ENCODE peak calls at places on chromosome X, in seven cellular contexts. One of them, this sample, is unnamed.
A peak's percentile ranks its signal among the peaks of the same experiment; 100 is the strongest.

GRCh38 chrX:50762578-50762977 is 51.4 kb downstream of the SHROOM4 start:
- DNase-seq in lower lobe of right lung: no peak
- DNase-seq in ovary: no peak
- DNase-seq in AG10803: no peak
- DNase-seq in CD8-positive, alpha-beta T cell: no peak
- DNase-seq in IMR-90: no peak
- DNase-seq in colonic mucosa: no peak
- DNase-seq in this sample: no peak

GRCh38 chrX:45758319-45758718 is 557.6 kb upstream of the DIPK2B start:
- DNase-seq in colonic mucosa: no peak
- DNase-seq in IMR-90: peak; percentile 93
- DNase-seq in ovary: no peak
- DNase-seq in AG10803: peak; percentile 91
- DNase-seq in lower lobe of right lung: no peak
- DNase-seq in CD8-positive, alpha-beta T cell: no peak
- DNase-seq in this sample: peak; percentile 84

GRCh38 chrX:134868766-134869495 is 121.9 kb upstream of the SMIM10 start:
- DNase-seq in AG10803: peak; percentile 65
- DNase-seq in IMR-90: peak; percentile 96
- DNase-seq in ovary: no peak
- DNase-seq in colonic mucosa: no peak
- DNase-seq in CD8-positive, alpha-beta T cell: no peak
- DNase-seq in lower lobe of right lung: no peak
- DNase-seq in this sample: peak; percentile 41

GRCh38 chrX:21963736-21964135 is 23.2 kb downstream of the SMS start:
- DNase-seq in lower lobe of right lung: no peak
- DNase-seq in colonic mucosa: no peak
- DNase-seq in ovary: peak; percentile 38
- DNase-seq in IMR-90: peak; percentile 44
- DNase-seq in AG10803: peak; percentile 80
- DNase-seq in CD8-positive, alpha-beta T cell: no peak
- DNase-seq in this sample: no peak

GRCh38 chrX:50691820-50692219 is 122.2 kb downstream of the SHROOM4 start:
- DNase-seq in colonic mucosa: peak; percentile 21
- DNase-seq in AG10803: peak; percentile 38
- DNase-seq in IMR-90: peak; percentile 48
- DNase-seq in CD8-positive, alpha-beta T cell: no peak
- DNase-seq in ovary: no peak
- DNase-seq in lower lobe of right lung: no peak
- DNase-seq in this sample: peak; percentile 18

GRCh38 chrX:132592880-132593279 is 104.0 kb upstream of the MBNL3 start:
- DNase-seq in AG10803: peak; percentile 5
- DNase-seq in ovary: no peak
- DNase-seq in IMR-90: no peak
- DNase-seq in CD8-positive, alpha-beta T cell: no peak
- DNase-seq in lower lobe of right lung: no peak
- DNase-seq in colonic mucosa: no peak
- DNase-seq in this sample: no peak

GRCh38 chrX:19897087-19897486 is 9.7 kb upstream of the SH3KBP1 start:
- DNase-seq in colonic mucosa: no peak
- DNase-seq in lower lobe of right lung: no peak
- DNase-seq in CD8-positive, alpha-beta T cell: no peak
- DNase-seq in AG10803: no peak
- DNase-seq in ovary: no peak
- DNase-seq in IMR-90: no peak
- DNase-seq in this sample: no peak

GRCh38 chrX:23386726-23387125 is 52.1 kb downstream of the PTCHD1 start:
- DNase-seq in lower lobe of right lung: no peak
- DNase-seq in ovary: no peak
- DNase-seq in colonic mucosa: no peak
- DNase-seq in AG10803: no peak
- DNase-seq in CD8-positive, alpha-beta T cell: no peak
- DNase-seq in IMR-90: no peak
- DNase-seq in this sample: no peak

GRCh38 chrX:86714441-86714840 is 566.2 kb downstream of the DACH2 start:
- DNase-seq in ovary: no peak
- DNase-seq in CD8-positive, alpha-beta T cell: no peak
- DNase-seq in lower lobe of right lung: no peak
- DNase-seq in AG10803: no peak
- DNase-seq in IMR-90: no peak
- DNase-seq in colonic mucosa: no peak
- DNase-seq in this sample: no peak

GRCh38 chrX:120690344-120690743 is 60.5 kb upstream of the C1GALT1C1 start:
- DNase-seq in ovary: no peak
- DNase-seq in IMR-90: no peak
- DNase-seq in lower lobe of right lung: no peak
- DNase-seq in AG10803: peak; percentile 59
- DNase-seq in CD8-positive, alpha-beta T cell: no peak
- DNase-seq in colonic mucosa: no peak
- DNase-seq in this sample: no peak

GRCh38 chrX:150961631-150962030 is 21.5 kb upstream of the HMGB3 start:
- DNase-seq in lower lobe of right lung: no peak
- DNase-seq in colonic mucosa: no peak
- DNase-seq in ovary: no peak
- DNase-seq in IMR-90: no peak
- DNase-seq in CD8-positive, alpha-beta T cell: no peak
- DNase-seq in AG10803: no peak
- DNase-seq in this sample: no peak

GRCh38 chrX:68842781-68843581 is 14.2 kb downstream of the EFNB1 start:
- DNase-seq in CD8-positive, alpha-beta T cell: no peak
- DNase-seq in ovary: no peak
- DNase-seq in AG10803: no peak
- DNase-seq in colonic mucosa: peak; percentile 64
- DNase-seq in lower lobe of right lung: peak; percentile 58
- DNase-seq in IMR-90: peak; percentile 19
- DNase-seq in this sample: peak; percentile 70

GRCh38 chrX:18973527-18974192 is 10.3 kb downstream of the PHKA2 start:
- DNase-seq in colonic mucosa: peak; percentile 53
- DNase-seq in IMR-90: no peak
- DNase-seq in lower lobe of right lung: no peak
- DNase-seq in CD8-positive, alpha-beta T cell: no peak
- DNase-seq in ovary: no peak
- DNase-seq in AG10803: no peak
- DNase-seq in this sample: no peak

GRCh38 chrX:132119821-132120220 is 8.0 kb downstream of the FRMD7 start:
- DNase-seq in CD8-positive, alpha-beta T cell: no peak
- DNase-seq in lower lobe of right lung: no peak
- DNase-seq in colonic mucosa: no peak
- DNase-seq in AG10803: no peak
- DNase-seq in IMR-90: no peak
- DNase-seq in ovary: no peak
- DNase-seq in this sample: no peak

GRCh38 chrX:134144231-134144630 is 92.8 kb upstream of the CCDC160 start:
- DNase-seq in AG10803: no peak
- DNase-seq in IMR-90: peak; percentile 1
- DNase-seq in colonic mucosa: no peak
- DNase-seq in ovary: no peak
- DNase-seq in lower lobe of right lung: no peak
- DNase-seq in CD8-positive, alpha-beta T cell: no peak
- DNase-seq in this sample: no peak

GRCh38 chrX:71253253-71254091 is 468 bp downstream of the ZMYM3 start:
- DNase-seq in lower lobe of right lung: peak; percentile 47
- DNase-seq in colonic mucosa: peak; percentile 44
- DNase-seq in IMR-90: peak; percentile 13
- DNase-seq in AG10803: peak; percentile 32
- DNase-seq in ovary: peak; percentile 69
- DNase-seq in CD8-positive, alpha-beta T cell: peak; percentile 55
- DNase-seq in this sample: no peak

GRCh38 chrX:31063114-31063513 is 8.7 kb downstream of the FTHL17 start:
- DNase-seq in AG10803: no peak
- DNase-seq in ovary: no peak
- DNase-seq in lower lobe of right lung: no peak
- DNase-seq in IMR-90: no peak
- DNase-seq in CD8-positive, alpha-beta T cell: no peak
- DNase-seq in colonic mucosa: no peak
- DNase-seq in this sample: no peak

GRCh38 chrX:44310227-44310626 is 33.2 kb downstream of the EFHC2 start:
- DNase-seq in IMR-90: no peak
- DNase-seq in CD8-positive, alpha-beta T cell: no peak
- DNase-seq in lower lobe of right lung: no peak
- DNase-seq in AG10803: no peak
- DNase-seq in colonic mucosa: no peak
- DNase-seq in ovary: no peak
- DNase-seq in this sample: no peak

GRCh38 chrX:69314436-69315348 is 149.4 kb upstream of the PJA1 start:
- DNase-seq in IMR-90: no peak
- DNase-seq in lower lobe of right lung: no peak
- DNase-seq in ovary: no peak
- DNase-seq in CD8-positive, alpha-beta T cell: peak; percentile 23
- DNase-seq in AG10803: no peak
- DNase-seq in colonic mucosa: peak; percentile 7
- DNase-seq in this sample: no peak

GRCh38 chrX:9596837-9597236 is 132.0 kb downstream of the TBL1X start:
- DNase-seq in lower lobe of right lung: no peak
- DNase-seq in colonic mucosa: no peak
- DNase-seq in ovary: no peak
- DNase-seq in AG10803: no peak
- DNase-seq in CD8-positive, alpha-beta T cell: no peak
- DNase-seq in IMR-90: no peak
- DNase-seq in this sample: no peak

GRCh38 chrX:13373807-13374187 is 53.9 kb upstream of the ATXN3L start:
- DNase-seq in colonic mucosa: no peak
- DNase-seq in AG10803: peak; percentile 90
- DNase-seq in lower lobe of right lung: no peak
- DNase-seq in ovary: no peak
- DNase-seq in IMR-90: peak; percentile 82
- DNase-seq in CD8-positive, alpha-beta T cell: no peak
- DNase-seq in this sample: no peak

GRCh38 chrX:54977387-54977786 is 16.6 kb downstream of the PFKFB1 start:
- DNase-seq in IMR-90: no peak
- DNase-seq in CD8-positive, alpha-beta T cell: no peak
- DNase-seq in AG10803: no peak
- DNase-seq in ovary: no peak
- DNase-seq in colonic mucosa: no peak
- DNase-seq in lower lobe of right lung: no peak
- DNase-seq in this sample: no peak

GRCh38 chrX:43655961-43656494 is at the start of gene MAOA:
- DNase-seq in IMR-90: no peak
- DNase-seq in AG10803: no peak
- DNase-seq in CD8-positive, alpha-beta T cell: peak; percentile 54
- DNase-seq in colonic mucosa: peak; percentile 93
- DNase-seq in lower lobe of right lung: peak; percentile 92
- DNase-seq in ovary: peak; percentile 80
- DNase-seq in this sample: no peak

GRCh38 chrX:40394302-40394701 is 186.5 kb upstream of the ATP6AP2 start:
- DNase-seq in AG10803: no peak
- DNase-seq in IMR-90: no peak
- DNase-seq in lower lobe of right lung: no peak
- DNase-seq in ovary: no peak
- DNase-seq in CD8-positive, alpha-beta T cell: no peak
- DNase-seq in colonic mucosa: no peak
- DNase-seq in this sample: no peak

GRCh38 chrX:151970027-151970426 is 4.4 kb downstream of the GABRE start:
- DNase-seq in CD8-positive, alpha-beta T cell: no peak
- DNase-seq in AG10803: no peak
- DNase-seq in colonic mucosa: no peak
- DNase-seq in ovary: no peak
- DNase-seq in lower lobe of right lung: no peak
- DNase-seq in IMR-90: no peak
- DNase-seq in this sample: no peak
- H3K4me3 ChIP-seq in CD8-positive, alpha-beta T cell: no peak overlapping the region
- H3K4me3 ChIP-seq in AG10803: no peak overlapping the region
- H3K4me3 ChIP-seq in colonic mucosa: no peak overlapping the region
- H3K4me3 ChIP-seq in ovary: no peak overlapping the region
- H3K4me3 ChIP-seq in lower lobe of right lung: no peak overlapping the region
- H3K4me3 ChIP-seq in IMR-90: no peak overlapping the region
- H3K4me3 ChIP-seq in this sample: no peak overlapping the region

DNA sequence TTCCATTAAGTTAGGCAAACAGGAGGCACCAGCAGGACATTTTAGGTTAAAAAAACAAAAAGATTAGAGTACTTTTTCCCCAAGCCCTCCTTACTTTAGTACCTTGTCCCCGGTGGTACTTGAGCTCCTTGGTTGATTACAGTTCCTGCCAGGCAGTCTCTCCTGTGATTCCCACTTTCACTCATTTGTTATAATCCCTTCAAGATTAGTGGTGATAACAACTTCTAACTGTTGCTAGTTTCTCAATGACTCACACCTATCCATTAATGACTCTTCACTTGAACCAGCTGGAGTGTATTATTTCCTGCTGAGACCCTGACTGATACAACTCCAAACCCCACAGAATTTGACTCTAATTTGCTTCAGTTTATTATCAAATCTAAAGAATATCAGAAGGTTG is 765.0 kb upstream of the DIAPH2 start:
- DNase-seq in ovary: no peak
- DNase-seq in IMR-90: no peak
- DNase-seq in colonic mucosa: no peak
- DNase-seq in CD8-positive, alpha-beta T cell: no peak
- DNase-seq in AG10803: no peak
- DNase-seq in lower lobe of right lung: no peak
- DNase-seq in this sample: no peak
- H3K4me3 ChIP-seq in ovary: no peak overlapping the region
- H3K4me3 ChIP-seq in IMR-90: no peak overlapping the region
- H3K4me3 ChIP-seq in colonic mucosa: no peak overlapping the region
- H3K4me3 ChIP-seq in CD8-positive, alpha-beta T cell: no peak overlapping the region
- H3K4me3 ChIP-seq in AG10803: no peak overlapping the region
- H3K4me3 ChIP-seq in lower lobe of right lung: no peak overlapping the region
- H3K4me3 ChIP-seq in this sample: no peak overlapping the region

DNA sequence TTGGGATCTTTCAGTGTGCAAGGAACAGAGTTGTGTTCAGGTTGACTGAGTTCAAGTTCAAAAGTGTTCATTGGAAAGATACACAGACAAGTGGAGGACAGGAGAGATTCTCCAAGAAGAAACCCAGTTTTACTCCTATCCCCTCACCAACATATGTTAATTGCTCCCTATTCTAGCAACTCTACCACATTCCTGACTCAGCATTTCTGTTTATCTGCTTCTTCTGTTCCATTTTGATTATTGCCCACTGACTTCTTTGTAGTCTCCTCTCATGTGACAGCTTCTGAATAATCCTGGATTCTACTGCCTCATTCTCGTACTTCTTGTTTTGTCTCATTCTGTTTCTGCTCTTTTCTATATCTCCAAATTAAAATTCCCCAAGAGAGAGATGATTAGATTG is 15.8 kb upstream of the SPANXC start:
- DNase-seq in CD8-positive, alpha-beta T cell: no peak
- DNase-seq in ovary: no peak
- DNase-seq in lower lobe of right lung: no peak
- DNase-seq in IMR-90: no peak
- DNase-seq in AG10803: no peak
- DNase-seq in colonic mucosa: no peak
- DNase-seq in this sample: no peak
- H3K4me3 ChIP-seq in CD8-positive, alpha-beta T cell: no peak overlapping the region
- H3K4me3 ChIP-seq in ovary: no peak overlapping the region
- H3K4me3 ChIP-seq in lower lobe of right lung: no peak overlapping the region
- H3K4me3 ChIP-seq in IMR-90: no peak overlapping the region
- H3K4me3 ChIP-seq in AG10803: no peak overlapping the region
- H3K4me3 ChIP-seq in colonic mucosa: no peak overlapping the region
- H3K4me3 ChIP-seq in this sample: no peak overlapping the region

GRCh38 chrX:106752101-106752678 is 25.7 kb downstream of the RNF128 start:
- DNase-seq in lower lobe of right lung: no peak
- DNase-seq in IMR-90: peak; percentile 7
- DNase-seq in ovary: no peak
- DNase-seq in AG10803: peak; percentile 3
- DNase-seq in CD8-positive, alpha-beta T cell: no peak
- DNase-seq in colonic mucosa: no peak
- DNase-seq in this sample: no peak

GRCh38 chrX:106742831-106743230 is 16.3 kb downstream of the RNF128 start:
- DNase-seq in colonic mucosa: no peak
- DNase-seq in IMR-90: peak; percentile 7
- DNase-seq in AG10803: no peak
- DNase-seq in CD8-positive, alpha-beta T cell: no peak
- DNase-seq in lower lobe of right lung: no peak
- DNase-seq in ovary: no peak
- DNase-seq in this sample: no peak

GRCh38 chrX:106751407-106751806 is 24.9 kb downstream of the RNF128 start:
- DNase-seq in colonic mucosa: no peak
- DNase-seq in AG10803: no peak
- DNase-seq in lower lobe of right lung: no peak
- DNase-seq in IMR-90: no peak
- DNase-seq in CD8-positive, alpha-beta T cell: no peak
- DNase-seq in ovary: no peak
- DNase-seq in this sample: no peak

GRCh38 chrX:106748377-106748776 is 21.9 kb downstream of the RNF128 start:
- DNase-seq in IMR-90: no peak
- DNase-seq in colonic mucosa: no peak
- DNase-seq in ovary: no peak
- DNase-seq in AG10803: no peak
- DNase-seq in CD8-positive, alpha-beta T cell: no peak
- DNase-seq in lower lobe of right lung: no peak
- DNase-seq in this sample: no peak
- H3K4me3 ChIP-seq in IMR-90: no peak overlapping the region
- H3K4me3 ChIP-seq in colonic mucosa: no peak overlapping the region
- H3K4me3 ChIP-seq in ovary: no peak overlapping the region
- H3K4me3 ChIP-seq in AG10803: no peak overlapping the region
- H3K4me3 ChIP-seq in CD8-positive, alpha-beta T cell: no peak overlapping the region
- H3K4me3 ChIP-seq in lower lobe of right lung: no peak overlapping the region
- H3K4me3 ChIP-seq in this sample: no peak overlapping the region